ENCODE peak calls at places on chromosomes 6 and 20, in five cellular contexts. One of them, this sample, is unnamed.

GRCh38 chr6:100078509-100078908 is 84.5 kb upstream of the MCHR2 start:
- DNase-seq in GM12865: peak
- DNase-seq in sigmoid colon: no peak
- DNase-seq in fibroblast of lung: peak
- DNase-seq in activated CD8-positive, alpha-beta T cell treated with anti-CD3 and anti-CD28 coated beads for 36 hours: peak
- DNase-seq in this sample: no peak

GRCh38 chr6:11875325-11876109 is 96.9 kb upstream of the ADTRP start:
- DNase-seq in GM12865: no peak
- DNase-seq in sigmoid colon: no peak
- DNase-seq in fibroblast of lung: no peak
- DNase-seq in activated CD8-positive, alpha-beta T cell treated with anti-CD3 and anti-CD28 coated beads for 36 hours: no peak
- DNase-seq in this sample: no peak

GRCh38 chr20:57677323-57677982 is 32.4 kb downstream of the PMEPA1 start:
- DNase-seq in GM12865: no peak
- DNase-seq in sigmoid colon: no peak
- DNase-seq in fibroblast of lung: no peak
- DNase-seq in activated CD8-positive, alpha-beta T cell treated with anti-CD3 and anti-CD28 coated beads for 36 hours: no peak
- DNase-seq in this sample: no peak

GRCh38 chr20:3364323-3365013 is 43.0 kb downstream of the DNAAF9 start:
- DNase-seq in GM12865: no peak
- DNase-seq in sigmoid colon: no peak
- DNase-seq in fibroblast of lung: no peak
- DNase-seq in activated CD8-positive, alpha-beta T cell treated with anti-CD3 and anti-CD28 coated beads for 36 hours: no peak
- DNase-seq in this sample: no peak

GRCh38 chr6:1285589-1286340 is 26.1 kb upstream of the FOXQ1 start:
- DNase-seq in GM12865: no peak
- DNase-seq in sigmoid colon: no peak
- DNase-seq in fibroblast of lung: peak
- DNase-seq in activated CD8-positive, alpha-beta T cell treated with anti-CD3 and anti-CD28 coated beads for 36 hours: no peak
- DNase-seq in this sample: no peak

GRCh38 chr6:69138893-69139494 is 503.9 kb downstream of the ADGRB3 start:
- DNase-seq in GM12865: no peak
- DNase-seq in sigmoid colon: no peak
- DNase-seq in fibroblast of lung: peak
- DNase-seq in activated CD8-positive, alpha-beta T cell treated with anti-CD3 and anti-CD28 coated beads for 36 hours: no peak
- DNase-seq in this sample: no peak

GRCh38 chr6:125986956-125987617 is 747 bp downstream of the TRMT11 start:
- DNase-seq in GM12865: peak
- DNase-seq in sigmoid colon: no peak
- DNase-seq in fibroblast of lung: peak
- DNase-seq in activated CD8-positive, alpha-beta T cell treated with anti-CD3 and anti-CD28 coated beads for 36 hours: peak
- DNase-seq in this sample: no peak

GRCh38 chr6:13531956-13532355 is 42.4 kb upstream of the SIRT5 start:
- DNase-seq in GM12865: no peak
- DNase-seq in sigmoid colon: no peak
- DNase-seq in fibroblast of lung: no peak
- DNase-seq in activated CD8-positive, alpha-beta T cell treated with anti-CD3 and anti-CD28 coated beads for 36 hours: no peak
- DNase-seq in this sample: no peak

GRCh38 chr6:163333686-163334085 is 80.8 kb upstream of the QKI start:
- DNase-seq in GM12865: no peak
- DNase-seq in sigmoid colon: no peak
- DNase-seq in fibroblast of lung: no peak
- DNase-seq in activated CD8-positive, alpha-beta T cell treated with anti-CD3 and anti-CD28 coated beads for 36 hours: no peak
- DNase-seq in this sample: no peak

GRCh38 chr6:170147832-170148708 is 142.8 kb downstream of the DLL1 start:
- DNase-seq in GM12865: peak
- DNase-seq in sigmoid colon: peak
- DNase-seq in fibroblast of lung: no peak
- DNase-seq in activated CD8-positive, alpha-beta T cell treated with anti-CD3 and anti-CD28 coated beads for 36 hours: peak
- DNase-seq in this sample: no peak

GRCh38 chr6:104771258-104771832 is 88.4 kb downstream of the HACE1 start:
- DNase-seq in GM12865: peak
- DNase-seq in sigmoid colon: no peak
- DNase-seq in fibroblast of lung: peak
- DNase-seq in activated CD8-positive, alpha-beta T cell treated with anti-CD3 and anti-CD28 coated beads for 36 hours: no peak
- DNase-seq in this sample: no peak

GRCh38 chr6:74953708-74954107 is 252.1 kb downstream of the COL12A1 start:
- DNase-seq in GM12865: no peak
- DNase-seq in sigmoid colon: no peak
- DNase-seq in fibroblast of lung: no peak
- DNase-seq in activated CD8-positive, alpha-beta T cell treated with anti-CD3 and anti-CD28 coated beads for 36 hours: no peak
- DNase-seq in this sample: no peak

GRCh38 chr6:16318538-16318937 is 80.2 kb downstream of the GMPR start:
- DNase-seq in GM12865: no peak
- DNase-seq in sigmoid colon: no peak
- DNase-seq in fibroblast of lung: peak
- DNase-seq in activated CD8-positive, alpha-beta T cell treated with anti-CD3 and anti-CD28 coated beads for 36 hours: peak
- DNase-seq in this sample: peak

GRCh38 chr6:106525111-106525884 is 104.0 kb downstream of the RTN4IP1 start:
- DNase-seq in GM12865: peak
- DNase-seq in sigmoid colon: no peak
- DNase-seq in fibroblast of lung: no peak
- DNase-seq in activated CD8-positive, alpha-beta T cell treated with anti-CD3 and anti-CD28 coated beads for 36 hours: no peak
- DNase-seq in this sample: no peak

GRCh38 chr6:138594042-138594636 is 94.8 kb upstream of the NHSL1 start:
- DNase-seq in GM12865: no peak
- DNase-seq in sigmoid colon: no peak
- DNase-seq in fibroblast of lung: peak
- DNase-seq in activated CD8-positive, alpha-beta T cell treated with anti-CD3 and anti-CD28 coated beads for 36 hours: no peak
- DNase-seq in this sample: no peak

GRCh38 chr20:36543187-36544133 is 2.1 kb downstream of the MYL9 start:
- DNase-seq in GM12865: no peak
- DNase-seq in sigmoid colon: peak
- DNase-seq in fibroblast of lung: peak
- DNase-seq in activated CD8-positive, alpha-beta T cell treated with anti-CD3 and anti-CD28 coated beads for 36 hours: no peak
- DNase-seq in this sample: peak

GRCh38 chr20:17617212-17617867 is 47.5 kb downstream of the DSTN start:
- DNase-seq in GM12865: peak
- DNase-seq in sigmoid colon: peak
- DNase-seq in fibroblast of lung: no peak
- DNase-seq in activated CD8-positive, alpha-beta T cell treated with anti-CD3 and anti-CD28 coated beads for 36 hours: peak
- DNase-seq in this sample: no peak

GRCh38 chr6:46509063-46509462 is 17.8 kb upstream of the RCAN2 start:
- DNase-seq in GM12865: no peak
- DNase-seq in sigmoid colon: no peak
- DNase-seq in fibroblast of lung: no peak
- DNase-seq in activated CD8-positive, alpha-beta T cell treated with anti-CD3 and anti-CD28 coated beads for 36 hours: no peak
- DNase-seq in this sample: no peak

GRCh38 chr6:131173680-131174079 is 38.4 kb downstream of the AKAP7 start:
- DNase-seq in GM12865: no peak
- DNase-seq in sigmoid colon: no peak
- DNase-seq in fibroblast of lung: peak
- DNase-seq in activated CD8-positive, alpha-beta T cell treated with anti-CD3 and anti-CD28 coated beads for 36 hours: no peak
- DNase-seq in this sample: no peak

GRCh38 chr6:13924146-13924948 is 405 bp upstream of the RNF182 start:
- DNase-seq in GM12865: peak
- DNase-seq in sigmoid colon: no peak
- DNase-seq in fibroblast of lung: peak
- DNase-seq in activated CD8-positive, alpha-beta T cell treated with anti-CD3 and anti-CD28 coated beads for 36 hours: peak
- DNase-seq in this sample: peak

GRCh38 chr6:17473554-17473953 is 80.2 kb downstream of the CAP2 start:
- DNase-seq in GM12865: no peak
- DNase-seq in sigmoid colon: no peak
- DNase-seq in fibroblast of lung: no peak
- DNase-seq in activated CD8-positive, alpha-beta T cell treated with anti-CD3 and anti-CD28 coated beads for 36 hours: no peak
- DNase-seq in this sample: no peak

GRCh38 chr20:43923322-43923721 is 8.7 kb downstream of the TOX2 start:
- DNase-seq in GM12865: no peak
- DNase-seq in sigmoid colon: no peak
- DNase-seq in fibroblast of lung: no peak
- DNase-seq in activated CD8-positive, alpha-beta T cell treated with anti-CD3 and anti-CD28 coated beads for 36 hours: peak
- DNase-seq in this sample: no peak

GRCh38 chr20:58192065-58192464 is 36.4 kb downstream of the ANKRD60 start:
- DNase-seq in GM12865: no peak
- DNase-seq in sigmoid colon: no peak
- DNase-seq in fibroblast of lung: no peak
- DNase-seq in activated CD8-positive, alpha-beta T cell treated with anti-CD3 and anti-CD28 coated beads for 36 hours: no peak
- DNase-seq in this sample: no peak

GRCh38 chr20:49832632-49833327 is 20.2 kb downstream of the SLC9A8 start:
- DNase-seq in GM12865: peak
- DNase-seq in sigmoid colon: no peak
- DNase-seq in fibroblast of lung: no peak
- DNase-seq in activated CD8-positive, alpha-beta T cell treated with anti-CD3 and anti-CD28 coated beads for 36 hours: no peak
- DNase-seq in this sample: no peak

GRCh38 chr20:41560971-41561370 is 57.2 kb downstream of the CHD6 start:
- DNase-seq in GM12865: peak
- DNase-seq in sigmoid colon: no peak
- DNase-seq in fibroblast of lung: no peak
- DNase-seq in activated CD8-positive, alpha-beta T cell treated with anti-CD3 and anti-CD28 coated beads for 36 hours: no peak
- DNase-seq in this sample: no peak

GRCh38 chr6:121485359-121485809 is 49.9 kb downstream of the GJA1 start:
- DNase-seq in GM12865: no peak
- DNase-seq in sigmoid colon: no peak
- DNase-seq in fibroblast of lung: peak
- DNase-seq in activated CD8-positive, alpha-beta T cell treated with anti-CD3 and anti-CD28 coated beads for 36 hours: no peak
- DNase-seq in this sample: no peak

GRCh38 chr20:33909331-33909921 is 84.3 kb upstream of the RALY start:
- DNase-seq in GM12865: no peak
- DNase-seq in sigmoid colon: no peak
- DNase-seq in fibroblast of lung: peak
- DNase-seq in activated CD8-positive, alpha-beta T cell treated with anti-CD3 and anti-CD28 coated beads for 36 hours: no peak
- DNase-seq in this sample: no peak